ENCODE peak calls at places on chromosome 7, in eight cellular contexts. L is GM12865; H is right lobe of liver; U is CD8-positive, alpha-beta T cell; D is lung; X is lower lobe of right lung; M is psoas muscle; B is IMR-90. W is an unnamed sample.

GRCh38 chr7:99714171-99714570 is 20.8 kb downstream of the CYP3A7 start:
- DNase-seq in L (no peak), H (no peak), U (no peak), D (no peak), X (no peak), M (no peak), B (peak), W (no peak)

GRCh38 chr7:94883676-94884075 is 23.7 kb upstream of the PPP1R9A start:
- DNase-seq in L (no peak), H (no peak), U (no peak), D (no peak), X (no peak), M (no peak), B (no peak), W (no peak)

GRCh38 chr7:1033546-1034145 is 10.7 kb upstream of the GPR146 start:
- DNase-seq in L (no peak), H (no peak), U (peak), D (no peak), X (no peak), M (no peak), B (no peak), W (no peak)

GRCh38 chr7:50727072-50727471 is 55.6 kb downstream of the GRB10 start:
- DNase-seq in L (no peak), H (no peak), U (no peak), D (no peak), X (no peak), M (no peak), B (peak), W (no peak)

GRCh38 chr7:120550494-120551048 is 277.6 kb downstream of the KCND2 start:
- DNase-seq in L (peak), H (no peak), U (no peak), D (no peak), X (no peak), M (no peak), B (no peak), W (no peak)

GRCh38 chr7:100406767-100407166 is 21.7 kb downstream of the ZCWPW1 start:
- DNase-seq in L (no peak), H (no peak), U (no peak), D (no peak), X (no peak), M (no peak), B (peak), W (no peak)

GRCh38 chr7:95871078-95871848 is 98.9 kb downstream of the DYNC1I1 start:
- DNase-seq in L (peak), H (no peak), U (no peak), D (no peak), X (no peak), M (no peak), B (peak), W (no peak)

GRCh38 chr7:107728276-107728675 is 15.7 kb upstream of the CBLL1 start:
- DNase-seq in L (no peak), H (no peak), U (no peak), D (no peak), X (no peak), M (no peak), B (peak), W (no peak)

GRCh38 chr7:46715579-46715978 is 794.5 kb upstream of the IGFBP3 start:
- DNase-seq in L (no peak), H (no peak), U (no peak), D (no peak), X (no peak), M (no peak), B (no peak), W (no peak)

GRCh38 chr7:18693826-18694225 is 198.3 kb downstream of the HDAC9 start:
- DNase-seq in L (no peak), H (no peak), U (no peak), D (no peak), X (no peak), M (no peak), B (no peak), W (no peak)

GRCh38 chr7:101676062-101676461 is 47.0 kb upstream of the MYL10 start:
- DNase-seq in L (no peak), H (no peak), U (no peak), D (no peak), X (no peak), M (no peak), B (no peak), W (no peak)

GRCh38 chr7:47458486-47458885 is 123.4 kb downstream of the TNS3 start:
- DNase-seq in L (no peak), H (no peak), U (no peak), D (no peak), X (no peak), M (no peak), B (no peak), W (no peak)

GRCh38 chr7:25862993-25863726 is 288.8 kb upstream of the NFE2L3 start:
- DNase-seq in L (no peak), H (no peak), U (no peak), D (no peak), X (no peak), M (no peak), B (no peak), W (no peak)

GRCh38 chr7:81618400-81619014 is 151.3 kb downstream of the HGF start:
- DNase-seq in L (no peak), H (no peak), U (no peak), D (no peak), X (no peak), M (no peak), B (peak), W (no peak)

GRCh38 chr7:109479388-109479787 is 909.7 kb downstream of the DNAJB9 start:
- DNase-seq in L (no peak), H (no peak), U (no peak), D (no peak), X (no peak), M (no peak), B (no peak), W (no peak)

GRCh38 chr7:127473409-127473808 is 80.9 kb upstream of the ZNF800 start:
- DNase-seq in L (no peak), H (no peak), U (no peak), D (no peak), X (no peak), M (no peak), B (no peak), W (no peak)

GRCh38 chr7:51123322-51124021 is 193.1 kb downstream of the COBL start:
- DNase-seq in L (no peak), H (peak), U (no peak), D (peak), X (no peak), M (peak), B (peak), W (no peak)

GRCh38 chr7:132735476-132735875 is 159.2 kb upstream of the PLXNA4 start:
- DNase-seq in L (no peak), H (no peak), U (no peak), D (no peak), X (no peak), M (no peak), B (no peak), W (no peak)

GRCh38 chr7:112874909-112875308 is 84.7 kb upstream of the TMEM168 start:
- DNase-seq in L (no peak), H (no peak), U (no peak), D (no peak), X (no peak), M (no peak), B (no peak), W (no peak)

GRCh38 chr7:47314248-47314647 is 267.7 kb downstream of the TNS3 start:
- DNase-seq in L (peak), H (no peak), U (no peak), D (no peak), X (no peak), M (no peak), B (no peak), W (no peak)

GRCh38 chr7:36283711-36284130 is 105.9 kb upstream of the ANLN start:
- DNase-seq in L (peak), H (peak), U (peak), D (peak), X (peak), M (peak), B (no peak), W (no peak)

GRCh38 chr7:105963038-105963667 is at the start of gene CDHR3:
- DNase-seq in L (no peak), H (no peak), U (no peak), D (peak), X (no peak), M (no peak), B (no peak), W (peak)

GRCh38 chr7:139629392-139630082 is 106.1 kb downstream of the CLEC2L start:
- DNase-seq in L (no peak), H (no peak), U (peak), D (no peak), X (no peak), M (no peak), B (no peak), W (no peak)

GRCh38 chr7:126700807-126701604 is 551.7 kb downstream of the GRM8 start:
- DNase-seq in L (peak), H (peak), U (no peak), D (no peak), X (peak), M (no peak), B (peak), W (no peak)

GRCh38 chr7:29878081-29878688 is 71.9 kb downstream of the WIPF3 start:
- DNase-seq in L (peak), H (no peak), U (no peak), D (no peak), X (no peak), M (no peak), B (peak), W (no peak)

GRCh38 chr7:69018200-69018599 is 580.1 kb upstream of the AUTS2 start:
- DNase-seq in L (no peak), H (no peak), U (no peak), D (no peak), X (no peak), M (no peak), B (no peak), W (no peak)

GRCh38 chr7:68125173-68125572 is 1128.5 kb downstream of the TYW1 start:
- DNase-seq in L (no peak), H (no peak), U (no peak), D (peak), X (no peak), M (no peak), B (no peak), W (no peak)

GRCh38 chr7:68776326-68776725 is 821.9 kb upstream of the AUTS2 start:
- DNase-seq in L (no peak), H (no peak), U (no peak), D (no peak), X (no peak), M (no peak), B (no peak), W (no peak)

GRCh38 chr7:9189683-9190082 is 756.3 kb downstream of the NXPH1 start:
- DNase-seq in L (no peak), H (no peak), U (no peak), D (no peak), X (no peak), M (no peak), B (no peak), W (no peak)

GRCh38 chr7:95593343-95593742 is 3.0 kb downstream of the PDK4 start:
- DNase-seq in L (no peak), H (no peak), U (no peak), D (no peak), X (no peak), M (no peak), B (no peak), W (no peak)

GRCh38 chr7:144720139-144720538 is 115.7 kb downstream of the TPK1 start:
- DNase-seq in L (no peak), H (no peak), U (no peak), D (no peak), X (no peak), M (no peak), B (no peak), W (no peak)

DNA sequence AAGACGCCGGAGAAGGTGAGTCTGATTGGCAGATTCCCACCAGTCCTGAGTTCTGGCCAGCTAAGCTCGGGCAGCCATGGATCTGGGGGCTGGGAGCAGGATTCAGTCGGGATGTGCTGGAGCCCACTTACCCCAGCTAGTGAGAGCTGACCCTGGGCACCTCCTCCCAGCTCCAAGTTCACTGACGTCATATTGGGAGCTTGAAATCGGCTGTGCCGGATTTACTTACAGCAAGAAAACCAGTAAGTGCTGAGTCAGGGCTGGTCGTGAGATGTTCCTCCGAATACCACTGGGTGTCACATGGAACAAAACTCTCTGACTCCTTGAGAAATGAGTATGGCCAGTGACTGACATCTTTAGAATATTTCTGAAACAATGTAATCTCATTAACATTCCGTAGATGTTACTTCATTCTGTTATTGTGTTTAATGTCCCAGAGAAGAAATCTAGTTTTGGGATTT is 621.2 kb downstream of the SDK1 start:
- DNase-seq in L (no peak), H (no peak), U (no peak), D (no peak), X (no peak), M (no peak), B (peak), W (no peak)
- TF ChIP-seq CTCF in L (no peak), H (peak), U (no peak), D (no peak), X (peak), M (peak), B (no peak), W (peak)

DNA sequence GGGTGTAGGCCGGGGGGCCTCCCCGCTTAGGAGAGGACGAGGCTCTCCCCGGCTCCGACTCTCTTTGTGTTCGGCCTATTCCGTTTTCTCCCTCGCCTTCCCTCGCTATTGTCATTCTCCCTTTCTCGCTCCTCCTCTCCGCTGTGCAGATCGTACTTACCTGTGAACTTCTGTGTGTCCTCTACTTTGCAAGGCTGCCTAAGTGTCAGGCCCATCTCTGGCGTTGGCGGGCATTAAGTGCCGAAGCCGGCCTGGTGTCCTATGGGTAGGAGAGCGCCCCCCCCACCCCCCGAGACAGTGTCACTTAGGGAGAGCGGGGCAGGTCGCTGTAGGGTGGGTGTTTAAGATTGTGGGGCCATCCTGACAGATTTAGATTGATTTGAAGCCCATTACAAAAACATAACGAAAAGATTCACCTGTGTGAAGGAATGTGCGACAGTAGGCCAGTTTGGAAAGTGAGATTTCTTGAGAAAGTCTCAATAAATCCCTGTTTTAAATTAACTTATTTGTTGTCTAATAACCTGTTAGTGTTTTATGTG is 579 bp downstream of the RBM33 start:
- DNase-seq in L (peak), H (peak), U (peak), D (peak), X (peak), M (peak), B (no peak), W (no peak)
- TF ChIP-seq CTCF in L (no peak), H (no peak), U (no peak), D (no peak), X (no peak), M (no peak), B (peak), W (no peak)

DNA sequence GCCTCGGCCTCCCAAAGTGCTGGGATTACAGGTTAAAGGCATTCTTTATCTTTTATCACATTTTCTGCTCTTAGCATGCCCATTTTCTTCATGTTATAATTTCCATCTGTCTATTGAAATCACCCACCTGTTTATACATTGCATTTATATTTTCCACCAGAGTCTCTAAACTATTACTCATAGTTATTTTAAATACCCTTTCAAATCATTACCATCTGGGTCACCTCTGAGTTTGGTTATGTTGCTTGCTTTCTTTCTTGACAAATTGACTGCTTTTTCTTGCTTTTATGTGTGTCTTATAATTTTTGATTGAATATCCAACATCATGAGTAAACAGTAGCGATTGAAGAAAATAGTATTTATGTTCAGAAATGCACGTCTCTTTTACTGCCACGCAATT is 71.4 kb downstream of the TMEM270 start:
- DNase-seq in L (no peak), H (no peak), U (no peak), D (no peak), X (no peak), M (no peak), B (peak), W (no peak)
- TF ChIP-seq CTCF in L (no peak), H (no peak), U (no peak), D (no peak), X (no peak), M (no peak), B (no peak), W (no peak)

GRCh38 chr7:151930026-151930653 is 26.1 kb upstream of the GALNTL5 start:
- DNase-seq in L (no peak), H (no peak), U (no peak), D (no peak), X (no peak), M (no peak), B (no peak), W (no peak)
- TF ChIP-seq CTCF in L (no peak), H (no peak), U (no peak), D (no peak), X (no peak), M (no peak), B (no peak), W (no peak)

GRCh38 chr7:149433124-149433523 is 27.7 kb downstream of the ZNF777 start:
- DNase-seq in L (no peak), H (no peak), U (no peak), D (no peak), X (no peak), M (no peak), B (no peak), W (no peak)
- TF ChIP-seq CTCF in L (no peak), H (no peak), U (no peak), D (no peak), X (no peak), M (no peak), B (no peak), W (no peak)

DNA sequence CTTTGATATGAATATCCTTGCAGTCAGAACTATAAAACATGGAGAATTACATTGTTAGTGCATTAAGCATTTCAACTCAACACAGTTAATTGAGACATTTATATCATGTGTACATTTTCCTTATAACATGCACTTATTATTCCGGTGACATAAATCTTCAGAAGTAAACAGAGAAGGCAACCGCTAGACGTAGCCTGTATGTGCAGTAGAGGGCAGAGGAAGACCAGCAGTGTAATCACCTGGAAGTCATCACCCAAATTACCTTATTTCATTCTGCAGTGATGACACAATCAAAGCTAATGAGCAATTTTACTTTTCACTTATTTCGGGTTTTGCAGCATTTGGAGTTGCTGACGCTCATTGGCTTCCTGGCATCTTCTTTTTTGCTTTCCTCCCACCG is 394.6 kb downstream of the SDK1 start:
- DNase-seq in L (no peak), H (no peak), U (no peak), D (no peak), X (no peak), M (no peak), B (no peak), W (no peak)
- TF ChIP-seq CTCF in L (no peak), H (no peak), U (no peak), D (no peak), X (peak), M (no peak), B (no peak), W (no peak)

GRCh38 chr7:33773053-33773452 is 132.3 kb upstream of the BMPER start:
- DNase-seq in L (no peak), H (no peak), U (no peak), D (no peak), X (no peak), M (no peak), B (peak), W (no peak)

GRCh38 chr7:33774762-33775523 is 130.4 kb upstream of the BMPER start:
- DNase-seq in L (no peak), H (no peak), U (no peak), D (peak), X (no peak), M (peak), B (peak), W (no peak)

GRCh38 chr7:33778195-33778594 is 127.1 kb upstream of the BMPER start:
- DNase-seq in L (no peak), H (no peak), U (no peak), D (no peak), X (no peak), M (no peak), B (no peak), W (no peak)

GRCh38 chr7:33776791-33777190 is 128.5 kb upstream of the BMPER start:
- DNase-seq in L (no peak), H (no peak), U (no peak), D (no peak), X (no peak), M (no peak), B (peak), W (no peak)

GRCh38 chr7:33775790-33776189 is 129.5 kb upstream of the BMPER start:
- DNase-seq in L (no peak), H (no peak), U (no peak), D (no peak), X (no peak), M (no peak), B (no peak), W (no peak)
- TF ChIP-seq CTCF in L (no peak), H (no peak), U (no peak), D (no peak), X (no peak), M (no peak), B (no peak), W (no peak)

GRCh38 chr7:11831727-11832495 is at the start of gene THSD7A:
- DNase-seq in L (peak), H (peak), U (no peak), D (peak), X (peak), M (peak), B (peak), W (peak)
- TF ChIP-seq CTCF in L (no peak), H (peak), U (no peak), D (no peak), X (no peak), M (peak), B (no peak), W (peak)